ENCODE peak calls at places on chromosomes 4 and X, in ten cellular contexts. L is tibial nerve; Q is ovary; D is GM12864; V is endothelial cell; I is cerebellar cortex; Z is stimulated activated CD4-positive, alpha-beta T cell treated with anti-CD3 and anti-CD28 coated beads, Interleukin-1b, Interleukin-23, amount 100 ng/mL, for 24 hours; M is GM12878; T is foreskin keratinocyte; J is thyroid gland. B is an unnamed sample.

GRCh38 chrX:139691493-139691842 is 16.5 kb downstream of the MCF2 start:
- DNase-seq in T (no peak), Z (no peak), V (peak), Q (peak), I (no peak), J (peak), D (no peak), M (no peak), L (no peak), B (no peak)

GRCh38 chrX:104370089-104370488 is 115.4 kb upstream of the ESX1 start:
- DNase-seq in T (peak), I (peak), Z (no peak), Q (no peak), V (peak), M (no peak), D (no peak), J (peak), L (no peak), B (peak)

GRCh38 chr4:100494166-100494565 is 23.7 kb downstream of the EMCN start:
- DNase-seq in L (no peak), I (no peak), V (no peak), Q (no peak), Z (no peak), J (no peak), T (peak), M (no peak), D (no peak), B (no peak)

GRCh38 chrX:11185861-11186260 is 74.7 kb downstream of the HCCS start:
- DNase-seq in Z (no peak), V (no peak), I (no peak), T (no peak), Q (no peak), M (no peak), D (no peak), L (no peak), J (no peak), B (no peak)

GRCh38 chrX:72016881-72017783 is 106.5 kb downstream of the NHSL2 start:
- DNase-seq in I (no peak), L (no peak), M (no peak), Z (no peak), J (no peak), T (no peak), Q (no peak), V (no peak), D (no peak), B (no peak)

GRCh38 chrX:2894885-2895292 is 34.2 kb downstream of the ARSD start:
- DNase-seq in J (peak), Z (no peak), I (no peak), T (peak), D (no peak), Q (no peak), L (no peak), V (no peak), M (no peak), B (no peak)

GRCh38 chrX:153469811-153470410 is 465 bp downstream of the HAUS7 start:
- DNase-seq in J (peak), M (no peak), I (peak), Z (no peak), T (peak), Q (no peak), V (peak), D (no peak), L (no peak), B (no peak)

GRCh38 chrX:131621650-131622049 is 77.8 kb downstream of the OR13H1 start:
- DNase-seq in I (no peak), L (no peak), T (no peak), V (no peak), D (no peak), Z (no peak), Q (no peak), J (no peak), M (no peak), B (no peak)

GRCh38 chr4:54499308-54500074 is 158.3 kb upstream of the KIT start:
- DNase-seq in J (no peak), V (no peak), T (peak), D (no peak), Z (no peak), Q (no peak), L (no peak), M (no peak), I (no peak), B (no peak)

GRCh38 chrX:156004256-156004655 is 6.8 kb downstream of the IL9R start:
- DNase-seq in T (no peak), V (no peak), L (no peak), Z (no peak), I (no peak), D (no peak), J (no peak), M (no peak), Q (no peak), B (no peak)

GRCh38 chrX:49041683-49042529 is 1.3 kb downstream of the TFE3 start:
- DNase-seq in I (no peak), J (peak), D (no peak), L (no peak), V (no peak), M (no peak), T (peak), Z (no peak), Q (no peak), B (peak)

GRCh38 chr4:7194251-7195137 is 2.2 kb downstream of the SORCS2 start:
- DNase-seq in J (peak), T (no peak), L (peak), M (no peak), Z (no peak), D (no peak), I (no peak), Q (no peak), V (peak), B (no peak)

GRCh38 chr4:89829470-89830138 is 7.4 kb downstream of the SNCA start:
- DNase-seq in D (peak), I (no peak), M (peak), J (no peak), T (peak), Q (no peak), L (no peak), Z (no peak), V (peak), B (no peak)

B was measured in G401.